ENCODE peak calls at places on chromosomes 4 and X, in eight cellular contexts. One of them, this sample, is unnamed.

GRCh38 chr4:120725639-120726585 is 196.6 kb downstream of the PRDM5 start:
- DNase-seq in activated naive CD4-positive, alpha-beta T cell treated with anti-CD3 and anti-CD28 coated beads, Interleukin-2, amount 50 U/mL, for 72 hours: no peak
- DNase-seq in pancreas: no peak
- DNase-seq in hypothalamus: no peak
- DNase-seq in stimulated activated CD4-positive, alpha-beta T cell treated with anti-CD3 and anti-CD28 coated beads, Interleukin-12 subunit alpha, Interleukin-12 subunit beta, amount 100 ng/mL, for 48 hours: no peak
- DNase-seq in NCI-H1436: no peak
- DNase-seq in brain microvascular endothelial cell: no peak
- DNase-seq in uterus: no peak
- DNase-seq in this sample: no peak

GRCh38 chr4:123396294-123397275 is at the start of gene SPRY1:
- DNase-seq in uterus: peak
- DNase-seq in brain microvascular endothelial cell: peak
- DNase-seq in pancreas: peak
- DNase-seq in NCI-H1436: peak
- DNase-seq in hypothalamus: peak
- DNase-seq in stimulated activated CD4-positive, alpha-beta T cell treated with anti-CD3 and anti-CD28 coated beads, Interleukin-12 subunit alpha, Interleukin-12 subunit beta, amount 100 ng/mL, for 48 hours: peak
- DNase-seq in activated naive CD4-positive, alpha-beta T cell treated with anti-CD3 and anti-CD28 coated beads, Interleukin-2, amount 50 U/mL, for 72 hours: peak
- DNase-seq in this sample: peak

GRCh38 chrX:44935640-44936039 is 62.7 kb downstream of the KDM6A start:
- DNase-seq in activated naive CD4-positive, alpha-beta T cell treated with anti-CD3 and anti-CD28 coated beads, Interleukin-2, amount 50 U/mL, for 72 hours: no peak
- DNase-seq in hypothalamus: no peak
- DNase-seq in NCI-H1436: no peak
- DNase-seq in stimulated activated CD4-positive, alpha-beta T cell treated with anti-CD3 and anti-CD28 coated beads, Interleukin-12 subunit alpha, Interleukin-12 subunit beta, amount 100 ng/mL, for 48 hours: no peak
- DNase-seq in pancreas: no peak
- DNase-seq in uterus: no peak
- DNase-seq in brain microvascular endothelial cell: no peak
- DNase-seq in this sample: no peak

GRCh38 chrX:74178536-74178935 is 125.4 kb upstream of the ZCCHC13 start:
- DNase-seq in stimulated activated CD4-positive, alpha-beta T cell treated with anti-CD3 and anti-CD28 coated beads, Interleukin-12 subunit alpha, Interleukin-12 subunit beta, amount 100 ng/mL, for 48 hours: no peak
- DNase-seq in hypothalamus: no peak
- DNase-seq in activated naive CD4-positive, alpha-beta T cell treated with anti-CD3 and anti-CD28 coated beads, Interleukin-2, amount 50 U/mL, for 72 hours: no peak
- DNase-seq in uterus: no peak
- DNase-seq in NCI-H1436: no peak
- DNase-seq in brain microvascular endothelial cell: no peak
- DNase-seq in pancreas: no peak
- DNase-seq in this sample: no peak

GRCh38 chrX:88613338-88613737 is 133.7 kb upstream of the CPXCR1 start:
- DNase-seq in hypothalamus: no peak
- DNase-seq in NCI-H1436: no peak
- DNase-seq in pancreas: no peak
- DNase-seq in uterus: no peak
- DNase-seq in stimulated activated CD4-positive, alpha-beta T cell treated with anti-CD3 and anti-CD28 coated beads, Interleukin-12 subunit alpha, Interleukin-12 subunit beta, amount 100 ng/mL, for 48 hours: no peak
- DNase-seq in activated naive CD4-positive, alpha-beta T cell treated with anti-CD3 and anti-CD28 coated beads, Interleukin-2, amount 50 U/mL, for 72 hours: no peak
- DNase-seq in brain microvascular endothelial cell: peak
- DNase-seq in this sample: peak

GRCh38 chrX:71098302-71098701 is 2.7 kb downstream of the FOXO4 start:
- DNase-seq in uterus: peak
- DNase-seq in NCI-H1436: peak
- DNase-seq in brain microvascular endothelial cell: no peak
- DNase-seq in pancreas: no peak
- DNase-seq in stimulated activated CD4-positive, alpha-beta T cell treated with anti-CD3 and anti-CD28 coated beads, Interleukin-12 subunit alpha, Interleukin-12 subunit beta, amount 100 ng/mL, for 48 hours: peak
- DNase-seq in activated naive CD4-positive, alpha-beta T cell treated with anti-CD3 and anti-CD28 coated beads, Interleukin-2, amount 50 U/mL, for 72 hours: no peak
- DNase-seq in hypothalamus: peak
- DNase-seq in this sample: no peak

GRCh38 chr4:797066-797465 is 28.9 kb downstream of the CPLX1 start:
- DNase-seq in brain microvascular endothelial cell: no peak
- DNase-seq in NCI-H1436: peak
- DNase-seq in hypothalamus: no peak
- DNase-seq in activated naive CD4-positive, alpha-beta T cell treated with anti-CD3 and anti-CD28 coated beads, Interleukin-2, amount 50 U/mL, for 72 hours: no peak
- DNase-seq in stimulated activated CD4-positive, alpha-beta T cell treated with anti-CD3 and anti-CD28 coated beads, Interleukin-12 subunit alpha, Interleukin-12 subunit beta, amount 100 ng/mL, for 48 hours: no peak
- DNase-seq in uterus: no peak
- DNase-seq in pancreas: peak
- DNase-seq in this sample: no peak

GRCh38 chrX:85244411-85245210 is 820 bp downstream of the ZNF711 start:
- DNase-seq in pancreas: peak
- DNase-seq in activated naive CD4-positive, alpha-beta T cell treated with anti-CD3 and anti-CD28 coated beads, Interleukin-2, amount 50 U/mL, for 72 hours: no peak
- DNase-seq in stimulated activated CD4-positive, alpha-beta T cell treated with anti-CD3 and anti-CD28 coated beads, Interleukin-12 subunit alpha, Interleukin-12 subunit beta, amount 100 ng/mL, for 48 hours: no peak
- DNase-seq in uterus: no peak
- DNase-seq in NCI-H1436: peak
- DNase-seq in brain microvascular endothelial cell: no peak
- DNase-seq in hypothalamus: no peak
- DNase-seq in this sample: peak

GRCh38 chr4:29805245-29805644 is 914.9 kb upstream of the PCDH7 start:
- DNase-seq in brain microvascular endothelial cell: no peak
- DNase-seq in activated naive CD4-positive, alpha-beta T cell treated with anti-CD3 and anti-CD28 coated beads, Interleukin-2, amount 50 U/mL, for 72 hours: no peak
- DNase-seq in NCI-H1436: no peak
- DNase-seq in pancreas: no peak
- DNase-seq in uterus: no peak
- DNase-seq in stimulated activated CD4-positive, alpha-beta T cell treated with anti-CD3 and anti-CD28 coated beads, Interleukin-12 subunit alpha, Interleukin-12 subunit beta, amount 100 ng/mL, for 48 hours: no peak
- DNase-seq in hypothalamus: no peak
- DNase-seq in this sample: no peak

This sample was measured in NCI-H460.